ENCODE peak calls at places on chromosome 4, in seven cellular contexts. One of them, this sample, is unnamed. For H3K4me1, the result is how much of the 10 kb centered on the place peaks cover.

GRCh38 chr4:70931359-70931758 is 29.2 kb downstream of the MOB1B start:
- DNase-seq in neural progenitor cell: no peak
- DNase-seq in heart right ventricle: no peak
- DNase-seq in lung: no peak
- DNase-seq in GM23248: no peak
- DNase-seq in right lobe of liver: no peak
- DNase-seq in SK-N-SH: no peak
- DNase-seq in this sample: no peak

GRCh38 chr4:102759835-102760644 is 728 bp downstream of the MANBA start:
- DNase-seq in neural progenitor cell: peak
- DNase-seq in heart right ventricle: peak
- DNase-seq in lung: peak
- DNase-seq in GM23248: peak
- DNase-seq in right lobe of liver: no peak
- DNase-seq in SK-N-SH: no peak
- DNase-seq in this sample: peak

GRCh38 chr4:23805381-23805780 is 84.5 kb downstream of the PPARGC1A start:
- DNase-seq in neural progenitor cell: no peak
- DNase-seq in heart right ventricle: no peak
- DNase-seq in lung: no peak
- DNase-seq in GM23248: no peak
- DNase-seq in right lobe of liver: no peak
- DNase-seq in SK-N-SH: no peak
- DNase-seq in this sample: no peak

GRCh38 chr4:4271912-4272311 is 18.0 kb downstream of the LYAR start:
- DNase-seq in neural progenitor cell: no peak
- DNase-seq in heart right ventricle: no peak
- DNase-seq in lung: no peak
- DNase-seq in GM23248: peak
- DNase-seq in right lobe of liver: no peak
- DNase-seq in SK-N-SH: peak
- DNase-seq in this sample: no peak

GRCh38 chr4:128333309-128334006 is 45.8 kb upstream of the PGRMC2 start:
- DNase-seq in neural progenitor cell: no peak
- DNase-seq in heart right ventricle: peak
- DNase-seq in lung: no peak
- DNase-seq in GM23248: peak
- DNase-seq in right lobe of liver: no peak
- DNase-seq in SK-N-SH: no peak
- DNase-seq in this sample: no peak

GRCh38 chr4:26753642-26754041 is 107.0 kb upstream of the STIM2 start:
- DNase-seq in neural progenitor cell: no peak
- DNase-seq in heart right ventricle: peak
- DNase-seq in lung: peak
- DNase-seq in GM23248: peak
- DNase-seq in right lobe of liver: peak
- DNase-seq in SK-N-SH: no peak
- DNase-seq in this sample: no peak

GRCh38 chr4:149101649-149102048 is 659.4 kb upstream of the NR3C2 start:
- DNase-seq in neural progenitor cell: no peak
- DNase-seq in heart right ventricle: no peak
- DNase-seq in lung: no peak
- DNase-seq in GM23248: no peak
- DNase-seq in right lobe of liver: no peak
- DNase-seq in SK-N-SH: no peak
- DNase-seq in this sample: no peak

GRCh38 chr4:24471623-24472510 is 112.5 kb downstream of the DHX15 start:
- DNase-seq in neural progenitor cell: peak
- DNase-seq in heart right ventricle: peak
- DNase-seq in lung: no peak
- DNase-seq in GM23248: peak
- DNase-seq in right lobe of liver: no peak
- DNase-seq in SK-N-SH: peak
- DNase-seq in this sample: peak

GRCh38 chr4:52016985-52017384 is 3.2 kb downstream of the LRRC66 start:
- DNase-seq in neural progenitor cell: no peak
- DNase-seq in heart right ventricle: no peak
- DNase-seq in lung: no peak
- DNase-seq in GM23248: no peak
- DNase-seq in right lobe of liver: no peak
- DNase-seq in SK-N-SH: no peak
- DNase-seq in this sample: no peak

GRCh38 chr4:26085581-26085980 is 171.6 kb downstream of the SMIM20 start:
- DNase-seq in neural progenitor cell: no peak
- DNase-seq in heart right ventricle: no peak
- DNase-seq in lung: no peak
- DNase-seq in GM23248: no peak
- DNase-seq in right lobe of liver: no peak
- DNase-seq in SK-N-SH: no peak
- DNase-seq in this sample: no peak

GRCh38 chr4:181745933-181746627 is 497.1 kb upstream of the TENM3 start:
- DNase-seq in neural progenitor cell: peak
- DNase-seq in heart right ventricle: no peak
- DNase-seq in lung: no peak
- DNase-seq in GM23248: no peak
- DNase-seq in right lobe of liver: no peak
- DNase-seq in SK-N-SH: no peak
- DNase-seq in this sample: no peak

GRCh38 chr4:115315182-115315581 is 201.8 kb upstream of the NDST4 start:
- DNase-seq in neural progenitor cell: peak
- DNase-seq in heart right ventricle: no peak
- DNase-seq in lung: no peak
- DNase-seq in GM23248: no peak
- DNase-seq in right lobe of liver: no peak
- DNase-seq in SK-N-SH: no peak
- DNase-seq in this sample: no peak

GRCh38 chr4:110532901-110533589 is 57.1 kb downstream of the ENPEP start:
- DNase-seq in neural progenitor cell: no peak
- DNase-seq in heart right ventricle: no peak
- DNase-seq in lung: no peak
- DNase-seq in GM23248: no peak
- DNase-seq in right lobe of liver: no peak
- DNase-seq in SK-N-SH: no peak
- DNase-seq in this sample: no peak

GRCh38 chr4:109969909-109970308 is 57.2 kb downstream of the EGF start:
- DNase-seq in neural progenitor cell: no peak
- DNase-seq in heart right ventricle: peak
- DNase-seq in lung: no peak
- DNase-seq in GM23248: no peak
- DNase-seq in right lobe of liver: no peak
- DNase-seq in SK-N-SH: no peak
- DNase-seq in this sample: peak

GRCh38 chr4:142474398-142475087 is 371.6 kb downstream of the INPP4B start:
- DNase-seq in neural progenitor cell: no peak
- DNase-seq in heart right ventricle: no peak
- DNase-seq in lung: no peak
- DNase-seq in GM23248: peak
- DNase-seq in right lobe of liver: no peak
- DNase-seq in SK-N-SH: no peak
- DNase-seq in this sample: peak

GRCh38 chr4:1380368-1381151 is 25.7 kb downstream of the NKX1-1 start:
- DNase-seq in neural progenitor cell: no peak
- DNase-seq in heart right ventricle: no peak
- DNase-seq in lung: no peak
- DNase-seq in GM23248: no peak
- DNase-seq in right lobe of liver: peak
- DNase-seq in SK-N-SH: no peak
- DNase-seq in this sample: no peak

GRCh38 chr4:181528570-181529184 is 714.5 kb upstream of the TENM3 start:
- DNase-seq in neural progenitor cell: peak
- DNase-seq in heart right ventricle: peak
- DNase-seq in lung: peak
- DNase-seq in GM23248: peak
- DNase-seq in right lobe of liver: peak
- DNase-seq in SK-N-SH: peak
- DNase-seq in this sample: peak

DNA sequence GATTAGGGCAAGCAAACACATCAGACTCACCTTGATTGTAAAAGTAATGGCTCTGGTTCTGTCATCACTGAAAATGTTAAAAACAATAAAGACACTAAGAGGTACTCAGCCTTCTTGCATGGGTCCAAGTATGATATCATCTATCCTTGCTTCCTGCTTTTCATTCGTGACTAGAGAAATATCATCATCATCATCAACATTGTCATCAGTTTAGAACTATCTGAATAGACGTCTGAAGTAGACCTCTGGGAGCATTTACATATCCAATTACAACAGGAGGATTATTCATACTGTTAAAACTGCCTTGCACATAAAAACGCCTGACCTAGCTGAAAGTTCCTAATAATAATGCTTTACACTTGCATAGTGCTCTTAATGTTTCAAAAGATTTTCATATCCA is 9.8 kb upstream of the FRAS1 start:
- DNase-seq in neural progenitor cell: no peak
- DNase-seq in heart right ventricle: no peak
- DNase-seq in lung: no peak
- DNase-seq in GM23248: no peak
- DNase-seq in right lobe of liver: no peak
- DNase-seq in SK-N-SH: no peak
- DNase-seq in this sample: no peak
- H3K27ac ChIP-seq in neural progenitor cell: no peak
- H3K27ac ChIP-seq in heart right ventricle: no peak
- H3K27ac ChIP-seq in lung: no peak
- H3K27ac ChIP-seq in GM23248: no peak
- H3K27ac ChIP-seq in right lobe of liver: no peak
- H3K27ac ChIP-seq in SK-N-SH: no peak
- H3K27ac ChIP-seq in this sample: no peak

GRCh38 chr4:38621004-38621684 is 42.9 kb upstream of the KLF3 start:
- DNase-seq in neural progenitor cell: no peak
- DNase-seq in heart right ventricle: no peak
- DNase-seq in lung: peak
- DNase-seq in GM23248: peak
- DNase-seq in right lobe of liver: no peak
- DNase-seq in SK-N-SH: no peak
- DNase-seq in this sample: no peak

GRCh38 chr4:38618510-38618909 is 45.5 kb upstream of the KLF3 start:
- DNase-seq in neural progenitor cell: no peak
- DNase-seq in heart right ventricle: no peak
- DNase-seq in lung: no peak
- DNase-seq in GM23248: no peak
- DNase-seq in right lobe of liver: no peak
- DNase-seq in SK-N-SH: no peak
- DNase-seq in this sample: peak

GRCh38 chr4:38620527-38620926 is 43.5 kb upstream of the KLF3 start:
- DNase-seq in neural progenitor cell: no peak
- DNase-seq in heart right ventricle: no peak
- DNase-seq in lung: no peak
- DNase-seq in GM23248: no peak
- DNase-seq in right lobe of liver: no peak
- DNase-seq in SK-N-SH: no peak
- DNase-seq in this sample: no peak

GRCh38 chr4:38621831-38622230 is 42.2 kb upstream of the KLF3 start:
- DNase-seq in neural progenitor cell: no peak
- DNase-seq in heart right ventricle: no peak
- DNase-seq in lung: no peak
- DNase-seq in GM23248: no peak
- DNase-seq in right lobe of liver: no peak
- DNase-seq in SK-N-SH: no peak
- DNase-seq in this sample: no peak

DNA sequence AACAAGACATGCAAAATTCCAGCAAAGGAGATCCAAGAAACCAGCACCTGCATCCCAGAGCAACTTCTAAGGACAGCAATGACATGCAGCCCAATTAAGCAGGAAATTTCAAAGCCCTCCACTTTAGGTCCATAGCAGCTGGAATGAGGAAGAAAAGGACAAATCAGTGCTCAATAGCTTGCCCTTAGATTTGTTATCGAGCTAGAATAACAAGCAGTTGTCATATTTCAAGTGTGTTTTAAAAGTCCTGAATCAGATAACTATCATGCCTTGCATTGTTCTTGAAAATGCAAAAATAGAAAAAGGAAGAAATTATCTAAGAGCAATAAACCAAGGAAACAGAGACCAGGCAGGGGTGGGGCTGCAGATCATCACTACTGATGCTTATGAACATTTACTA is 44.0 kb upstream of the KLF3 start:
- DNase-seq in neural progenitor cell: no peak
- DNase-seq in heart right ventricle: no peak
- DNase-seq in lung: no peak
- DNase-seq in GM23248: no peak
- DNase-seq in right lobe of liver: no peak
- DNase-seq in SK-N-SH: no peak
- DNase-seq in this sample: no peak
- H3K4me1 ChIP-seq in neural progenitor cell: under half
- H3K4me1 ChIP-seq in heart right ventricle: under half
- H3K4me1 ChIP-seq in lung: under half
- H3K4me1 ChIP-seq in GM23248: under half
- H3K4me1 ChIP-seq in right lobe of liver: under half
- H3K4me1 ChIP-seq in SK-N-SH: under half
- H3K4me1 ChIP-seq in this sample: under half

DNA sequence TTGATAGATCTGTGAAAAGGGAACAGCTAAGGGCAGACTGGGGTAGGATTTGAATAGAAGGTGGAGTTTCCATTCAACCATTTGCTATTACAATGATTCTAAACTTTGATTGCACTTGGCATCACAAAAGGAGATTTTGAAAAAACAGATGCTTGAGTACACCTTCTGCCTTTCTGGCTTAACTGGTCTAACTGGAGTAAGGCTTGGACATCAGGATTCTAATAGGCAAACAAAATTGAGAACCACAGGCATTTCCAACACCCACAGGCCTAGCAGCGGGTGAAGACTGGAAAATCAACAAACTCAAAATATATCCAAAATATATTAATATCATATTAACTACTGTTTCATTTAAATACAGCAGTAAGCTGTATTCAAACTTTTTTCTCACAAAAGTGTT is 1.9 kb upstream of the VEGFC start:
- DNase-seq in neural progenitor cell: no peak
- DNase-seq in heart right ventricle: no peak
- DNase-seq in lung: no peak
- DNase-seq in GM23248: no peak
- DNase-seq in right lobe of liver: no peak
- DNase-seq in SK-N-SH: no peak
- DNase-seq in this sample: no peak
- H3K4me3 ChIP-seq in neural progenitor cell: no peak
- H3K4me3 ChIP-seq in heart right ventricle: no peak
- H3K4me3 ChIP-seq in lung: no peak
- H3K4me3 ChIP-seq in GM23248: peak
- H3K4me3 ChIP-seq in right lobe of liver: no peak
- H3K4me3 ChIP-seq in SK-N-SH: no peak
- H3K4me3 ChIP-seq in this sample: no peak

DNA sequence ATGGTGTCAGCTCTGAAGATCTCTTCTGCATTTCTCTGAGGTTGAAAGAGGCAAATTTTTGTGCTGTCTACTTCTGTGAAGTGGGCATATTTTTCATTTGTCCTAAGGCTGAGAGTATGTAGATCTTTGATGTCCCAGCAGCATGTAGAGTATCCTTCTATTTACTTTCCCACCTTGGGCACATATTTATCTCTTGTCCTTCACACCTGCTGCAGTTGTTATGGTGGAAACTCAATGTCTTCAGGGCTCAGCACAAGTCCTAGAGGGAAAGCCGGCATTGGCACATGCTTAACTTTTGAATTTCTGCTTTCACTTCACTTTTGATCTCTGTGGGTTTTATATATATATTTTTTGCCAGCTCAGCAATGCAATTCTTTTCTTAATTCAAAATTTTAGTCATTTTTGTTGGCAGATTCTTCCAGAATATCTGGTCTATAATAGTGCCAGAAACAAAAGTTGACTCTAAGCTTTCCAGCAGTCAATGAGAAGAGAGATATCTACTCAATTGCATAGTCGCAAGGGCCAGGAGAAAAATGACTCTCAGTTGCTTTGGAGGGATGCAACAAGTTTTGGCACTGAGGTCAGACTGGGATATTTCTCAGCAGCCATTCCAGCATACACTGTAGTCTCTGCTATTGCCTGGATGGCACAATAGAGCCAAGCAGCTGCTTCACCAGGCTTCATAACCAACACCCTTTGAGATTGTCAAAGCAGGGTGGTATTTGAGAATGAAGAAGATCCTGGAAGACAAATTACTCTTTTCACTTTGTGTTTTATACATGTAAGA is 127.8 kb upstream of the FAT1 start:
- DNase-seq in neural progenitor cell: no peak
- DNase-seq in heart right ventricle: no peak
- DNase-seq in lung: no peak
- DNase-seq in GM23248: no peak
- DNase-seq in right lobe of liver: no peak
- DNase-seq in SK-N-SH: no peak
- DNase-seq in this sample: no peak
- H3K27ac ChIP-seq in neural progenitor cell: no peak
- H3K27ac ChIP-seq in heart right ventricle: no peak
- H3K27ac ChIP-seq in lung: no peak
- H3K27ac ChIP-seq in GM23248: no peak
- H3K27ac ChIP-seq in right lobe of liver: no peak
- H3K27ac ChIP-seq in SK-N-SH: no peak
- H3K27ac ChIP-seq in this sample: no peak